ENCODE peak calls at places on chromosomes 12 and 14, in four cellular contexts. A is SIG-M5; R is T-helper 1 cell; U is activated gamma-delta T cell treated with anti-CD3 and anti-CD28 coated beads, Interleukin-2, amount 50 U/mL, for 16 hours. I is an unnamed sample.

GRCh38 chr14:104223101-104223809 is 84.9 kb downstream of the KIF26A start:
- DNase-seq in A (no peak), R (no peak), U (no peak), I (no peak)

GRCh38 chr12:96143392-96143791 is 50.8 kb upstream of the ELK3 start:
- DNase-seq in A (no peak), R (no peak), U (no peak), I (peak)

GRCh38 chr12:52193991-52194390 is 2.2 kb upstream of the KRT80 start:
- DNase-seq in A (no peak), R (no peak), U (no peak), I (no peak)

GRCh38 chr12:56914256-56914655 is 20.0 kb downstream of the SDR9C7 start:
- DNase-seq in A (no peak), R (no peak), U (no peak), I (no peak)

GRCh38 chr14:35159742-35160409 is 37.5 kb downstream of the PRORP start:
- DNase-seq in A (no peak), R (no peak), U (no peak), I (no peak)

GRCh38 chr12:131390408-131391100 is 320.3 kb upstream of the SFSWAP start:
- DNase-seq in A (no peak), R (no peak), U (no peak), I (no peak)

GRCh38 chr12:9961901-9962300 is 9.3 kb upstream of the CLEC12A start:
- DNase-seq in A (no peak), R (no peak), U (no peak), I (no peak)

GRCh38 chr14:24313912-24314311 is 2.6 kb downstream of the LTB4R start:
- DNase-seq in A (no peak), R (no peak), U (no peak), I (no peak)

GRCh38 chr12:48925218-48925871 is at the start of gene FKBP11:
- DNase-seq in A (no peak), R (peak), U (peak), I (peak)

GRCh38 chr12:2267624-2268477 is 215.1 kb downstream of the CACNA1C start:
- DNase-seq in A (no peak), R (no peak), U (no peak), I (no peak)

GRCh38 chr12:118842753-118843335 is 138.5 kb upstream of the SRRM4 start:
- DNase-seq in A (no peak), R (no peak), U (no peak), I (no peak)

GRCh38 chr12:57694459-57695019 is 607 bp downstream of the OS9 start:
- DNase-seq in A (no peak), R (no peak), U (no peak), I (no peak)

GRCh38 chr14:49769581-49770211 is 1.7 kb downstream of the KLHDC2 start:
- DNase-seq in A (no peak), R (no peak), U (no peak), I (no peak)

GRCh38 chr14:57889245-57889644 is 23.4 kb upstream of the SLC35F4 start:
- DNase-seq in A (no peak), R (no peak), U (no peak), I (no peak)

GRCh38 chr14:37320106-37320505 is 122.4 kb downstream of the MIPOL1 start:
- DNase-seq in A (no peak), R (no peak), U (no peak), I (no peak)

GRCh38 chr14:101361044-101361443 is 200.3 kb upstream of the DIO3 start:
- DNase-seq in A (no peak), R (no peak), U (no peak), I (peak)

GRCh38 chr12:20220339-20220738 is 148.0 kb upstream of the PDE3A start:
- DNase-seq in A (no peak), R (no peak), U (no peak), I (no peak)

GRCh38 chr14:68143341-68143807 is 323.8 kb downstream of the RAD51B start:
- DNase-seq in A (no peak), R (no peak), U (no peak), I (no peak)

GRCh38 chr12:131397493-131398181 is 313.3 kb upstream of the SFSWAP start:
- DNase-seq in A (no peak), R (no peak), U (no peak), I (no peak)

I was measured in naive B cell.